ENCODE peak calls at places on chromosomes 3 and 15, in seven cellular contexts. N, L, D, B, P, E and G are unnamed samples. For H3K27me3, the result is how much of the 10 kb centered on the place peaks cover.

GRCh38 chr15:90594297-90594696 is 64.6 kb downstream of the CRTC3 start:
- DNase-seq in N (peak), L (peak), D (peak), B (peak), P (no peak), E (no peak), G (peak)

GRCh38 chr3:152039887-152040286 is 166.4 kb downstream of the SUCNR1 start:
- DNase-seq in N (no peak), L (no peak), D (no peak), B (no peak), P (no peak), E (no peak), G (no peak)

GRCh38 chr3:107992976-107993684 is 97.7 kb downstream of the CD47 start:
- DNase-seq in N (no peak), L (peak), D (no peak), B (no peak), P (peak), E (peak), G (no peak)

GRCh38 chr3:28328188-28329151 is 20.1 kb upstream of the ZCWPW2 start:
- DNase-seq in N (no peak), L (peak), D (no peak), B (no peak), P (no peak), E (peak), G (no peak)

GRCh38 chr3:167898091-167898490 is 162.6 kb downstream of the SERPINI1 start:
- DNase-seq in N (no peak), L (no peak), D (no peak), B (no peak), P (no peak), E (no peak), G (no peak)

GRCh38 chr3:162769559-162769958 is 1273.0 kb downstream of the OTOL1 start:
- DNase-seq in N (no peak), L (no peak), D (no peak), B (no peak), P (no peak), E (peak), G (no peak)

GRCh38 chr3:174862666-174863065 is 3.5 kb downstream of the NAALADL2 start:
- DNase-seq in N (no peak), L (no peak), D (no peak), B (no peak), P (no peak), E (peak), G (no peak)

GRCh38 chr3:106176734-106177133 is 307.9 kb upstream of the CBLB start:
- DNase-seq in N (no peak), L (no peak), D (no peak), B (no peak), P (no peak), E (peak), G (no peak)

GRCh38 chr3:22938739-22939138 is 264.4 kb upstream of the UBE2E2 start:
- DNase-seq in N (no peak), L (no peak), D (no peak), B (no peak), P (no peak), E (no peak), G (no peak)

GRCh38 chr3:53069422-53070068 is 23.7 kb upstream of the SFMBT1 start:
- DNase-seq in N (no peak), L (no peak), D (no peak), B (no peak), P (peak), E (peak), G (no peak)

GRCh38 chr3:126149960-126150515 is 30.3 kb downstream of the ALDH1L1 start:
- DNase-seq in N (peak), L (no peak), D (no peak), B (no peak), P (no peak), E (no peak), G (peak)

DNA sequence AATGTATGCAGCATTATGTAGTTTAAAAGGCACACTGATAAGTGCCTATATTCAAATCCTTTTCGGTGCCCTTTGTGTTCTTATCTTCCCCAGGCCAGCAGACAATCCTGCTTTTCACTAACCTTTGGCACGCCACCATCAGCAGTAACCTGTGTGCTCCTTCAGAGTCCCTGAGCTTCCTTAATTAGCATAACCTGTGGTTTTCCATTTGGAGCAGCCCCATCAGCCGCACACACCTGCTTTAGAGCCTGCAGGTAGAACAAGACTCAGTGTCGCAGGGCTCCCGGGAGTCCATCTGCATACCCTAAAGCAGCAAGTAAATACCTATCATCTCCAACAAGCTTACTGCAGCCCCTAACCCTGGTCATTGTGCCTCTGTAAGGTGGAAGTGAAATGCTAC is 755.1 kb downstream of the ROBO2 start:
- DNase-seq in N (no peak), L (no peak), D (peak), B (no peak), P (no peak), E (no peak), G (no peak)
- H3K27ac ChIP-seq in N (no peak), L (no peak), D (no peak), B (no peak), P (no peak), E (no peak), G (no peak)

DNA sequence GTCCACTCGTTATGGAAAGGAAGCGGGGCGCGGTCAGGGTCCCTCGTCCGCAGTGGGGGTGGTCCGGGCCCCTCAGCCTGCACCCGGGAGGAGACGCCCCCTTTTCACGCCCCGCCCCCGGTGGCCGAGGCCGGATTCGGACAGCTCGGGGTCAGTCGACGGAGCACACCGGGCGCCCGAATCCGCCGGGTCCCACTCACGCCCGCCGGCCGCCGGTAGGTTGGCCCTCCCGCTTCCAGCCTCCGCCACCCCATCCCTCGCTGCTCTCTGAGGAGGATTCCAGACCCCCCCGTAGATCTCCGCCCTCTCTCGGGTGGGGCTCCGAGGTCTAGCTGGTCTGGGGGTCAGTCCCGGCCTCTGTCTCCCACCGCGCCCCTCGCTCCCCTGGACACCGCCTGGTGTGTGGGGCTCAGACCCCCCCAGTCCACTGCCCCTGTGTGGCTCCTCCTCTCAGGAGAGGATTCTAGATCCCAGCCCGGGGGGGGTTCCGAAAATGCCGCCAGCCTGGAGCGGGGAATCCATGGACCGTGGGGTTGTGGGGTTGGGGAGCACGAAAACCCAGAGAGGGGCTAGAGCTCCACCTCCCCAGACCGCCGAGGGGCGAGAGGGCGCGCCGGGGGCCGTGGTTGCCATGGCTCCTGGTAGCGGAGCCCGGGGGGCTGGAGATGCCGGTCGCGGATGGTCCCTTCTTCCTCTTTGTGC is 742 bp downstream of the CHL1 start:
- DNase-seq in N (peak), L (no peak), D (no peak), B (peak), P (no peak), E (no peak), G (peak)
- H3K4me3 ChIP-seq in N (peak), L (no peak), D (peak), B (peak), P (peak), E (peak), G (peak)

GRCh38 chr15:79436037-79436780 is 4.1 kb downstream of the MINAR1 start:
- DNase-seq in N (no peak), L (no peak), D (no peak), B (no peak), P (no peak), E (peak), G (no peak)
- H3K27me3 ChIP-seq in N (under half), L (under half), D (half or more), B (under half), P (under half), E (under half), G (under half)

GRCh38 chr3:188361888-188362287 is 207.9 kb downstream of the LPP start:
- DNase-seq in N (no peak), L (no peak), D (no peak), B (no peak), P (no peak), E (no peak), G (no peak)

GRCh38 chr3:188362405-188362831 is 208.5 kb downstream of the LPP start:
- DNase-seq in N (no peak), L (no peak), D (no peak), B (no peak), P (peak), E (peak), G (no peak)

GRCh38 chr3:188358787-188359493 is 205.0 kb downstream of the LPP start:
- DNase-seq in N (no peak), L (peak), D (no peak), B (no peak), P (no peak), E (no peak), G (no peak)

GRCh38 chr3:188365184-188365583 is 211.2 kb downstream of the LPP start:
- DNase-seq in N (no peak), L (no peak), D (no peak), B (no peak), P (no peak), E (no peak), G (no peak)

DNA sequence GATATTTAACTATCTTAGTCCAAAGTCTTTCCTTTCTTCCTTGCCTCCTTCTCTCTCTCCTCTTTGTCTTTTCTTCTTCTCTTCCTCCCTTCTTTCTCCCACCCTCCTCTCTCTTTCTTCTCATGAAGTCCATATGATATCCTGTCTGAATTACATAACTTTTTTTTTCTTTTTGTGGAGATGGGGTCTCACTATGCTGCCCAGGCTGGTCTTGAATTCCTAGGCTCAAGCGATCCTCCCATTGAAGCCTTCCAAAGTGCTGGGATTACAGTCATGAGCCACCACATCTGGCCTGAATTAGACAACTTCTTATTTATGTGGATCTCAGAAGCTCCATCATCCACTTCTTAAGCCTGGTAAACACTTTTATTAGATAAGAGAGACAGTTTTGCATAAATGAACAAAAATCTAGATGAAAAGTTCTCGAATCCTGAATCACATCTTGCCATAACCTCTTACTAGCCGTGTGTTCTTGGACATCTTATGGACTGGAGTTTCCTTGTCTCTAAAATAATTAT is 206.5 kb downstream of the LPP start:
- DNase-seq in N (no peak), L (no peak), D (no peak), B (no peak), P (no peak), E (no peak), G (no peak)
- H3K27ac ChIP-seq in N (no peak), L (no peak), D (no peak), B (no peak), P (no peak), E (no peak), G (peak)

DNA sequence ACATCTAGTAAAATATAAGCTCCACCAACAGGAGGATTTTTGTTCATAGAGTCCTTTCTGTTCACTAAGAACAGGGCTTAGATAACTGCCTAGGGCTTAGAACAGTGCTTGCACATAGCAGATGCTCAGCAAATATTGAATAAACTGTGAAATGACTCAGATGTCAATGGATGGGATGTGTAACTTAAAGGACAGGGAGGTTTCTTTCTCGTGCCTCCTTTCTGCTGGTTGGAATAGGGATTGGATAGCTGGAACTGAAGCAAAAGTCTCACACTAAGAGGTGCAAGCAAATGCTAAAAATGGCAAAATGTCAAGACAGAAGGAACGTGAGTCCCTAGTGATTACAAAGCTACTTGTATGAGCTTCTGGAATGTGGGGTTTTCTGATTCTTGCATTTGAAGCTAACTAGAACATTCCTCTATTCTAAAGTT is 392.8 kb upstream of the WNT5A start:
- DNase-seq in N (no peak), L (no peak), D (no peak), B (no peak), P (no peak), E (peak), G (no peak)
- H3K4me3 ChIP-seq in N (no peak), L (no peak), D (no peak), B (no peak), P (no peak), E (no peak), G (no peak)

GRCh38 chr15:82643992-82644391 is 3.2 kb downstream of the CPEB1 start:
- DNase-seq in N (no peak), L (no peak), D (no peak), B (no peak), P (no peak), E (no peak), G (no peak)

GRCh38 chr15:82635798-82636197 is 11.4 kb downstream of the CPEB1 start:
- DNase-seq in N (no peak), L (no peak), D (no peak), B (no peak), P (no peak), E (no peak), G (no peak)

GRCh38 chr15:82641129-82641798 is 5.9 kb downstream of the CPEB1 start:
- DNase-seq in N (no peak), L (no peak), D (no peak), B (no peak), P (no peak), E (no peak), G (no peak)

GRCh38 chr15:82642656-82643055 is 4.5 kb downstream of the CPEB1 start:
- DNase-seq in N (no peak), L (no peak), D (no peak), B (no peak), P (no peak), E (no peak), G (no peak)

DNA sequence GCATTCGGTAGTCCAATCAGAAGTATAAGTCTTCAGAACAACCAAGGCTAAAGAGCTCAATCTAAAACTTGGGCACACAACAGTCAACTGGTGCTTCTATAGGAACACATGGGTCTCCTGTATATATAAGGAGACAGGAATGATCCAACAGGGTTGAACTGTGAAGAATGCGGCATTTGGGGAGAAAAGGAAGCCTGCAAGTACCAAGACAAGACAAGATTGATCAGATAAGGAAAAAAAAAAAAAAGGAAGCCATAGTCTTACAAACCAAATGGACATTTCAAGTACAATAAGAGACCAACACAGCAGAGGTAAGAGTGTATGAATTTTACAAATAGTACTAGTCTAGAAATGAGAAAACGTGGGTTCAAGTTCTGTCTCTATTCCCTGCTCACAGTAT is 6.5 kb downstream of the CPEB1 start:
- DNase-seq in N (no peak), L (no peak), D (no peak), B (no peak), P (no peak), E (no peak), G (no peak)
- H3K27me3 ChIP-seq in N (under half), L (under half), D (half or more), B (under half), P (under half), E (under half), G (under half)

DNA sequence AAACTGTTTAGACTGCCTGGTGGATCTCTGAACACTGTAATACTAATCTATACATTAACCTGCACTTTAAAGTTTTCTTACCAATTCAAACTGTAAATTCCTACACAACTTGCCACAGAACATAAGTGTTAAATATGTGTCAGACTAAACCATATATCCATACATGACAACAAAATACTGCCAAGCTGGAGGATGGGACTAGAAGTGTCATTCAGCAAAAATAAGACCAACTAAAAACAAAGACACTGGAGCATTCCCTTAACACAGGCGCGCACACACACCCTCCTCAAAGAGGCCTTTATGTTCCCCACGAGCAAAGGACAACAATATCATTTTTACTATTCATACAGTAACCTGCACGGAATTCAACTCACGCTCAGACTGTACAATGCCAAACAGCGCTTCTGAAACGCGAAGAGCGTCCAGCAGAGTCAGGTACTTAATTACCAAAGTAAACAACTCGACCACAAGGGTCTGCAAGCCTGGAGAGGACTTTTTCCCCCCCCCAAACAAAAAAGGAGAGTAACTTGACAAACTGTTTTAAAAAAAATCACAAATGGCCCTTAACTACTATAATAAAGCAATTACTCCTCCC is 1.1 kb downstream of the DCUN1D1 start:
- DNase-seq in N (no peak), L (no peak), D (no peak), B (no peak), P (no peak), E (peak), G (no peak)
- H3K27ac ChIP-seq in N (peak), L (peak), D (peak), B (peak), P (no peak), E (no peak), G (no peak)